ENCODE peak calls at places on chromosomes 12 and 14, in six cellular contexts. U, X, H, Z, I and L are unnamed samples.

GRCh38 chr12:122449317-122449716 is 26.8 kb upstream of the CLIP1 start:
- DNase-seq in U (no peak), X (no peak), H (no peak), Z (peak; percentile 90), I (peak; percentile 37), L (no peak)

GRCh38 chr12:111448831-111449790 is 43.4 kb downstream of the SH2B3 start:
- DNase-seq in U (peak; percentile 13), X (no peak), H (no peak), Z (no peak), I (no peak), L (peak; percentile 52)

GRCh38 chr14:64060648-64061096 is 207.9 kb downstream of the SYNE2 start:
- DNase-seq in U (no peak), X (no peak), H (no peak), Z (peak; percentile 2), I (no peak), L (no peak)

GRCh38 chr12:65106948-65107347 is 14.2 kb downstream of the WIF1 start:
- DNase-seq in U (no peak), X (no peak), H (no peak), Z (peak; percentile 41), I (peak; percentile 45), L (no peak)

GRCh38 chr12:81692008-81692407 is 67.1 kb downstream of the PPFIA2 start:
- DNase-seq in U (no peak), X (no peak), H (no peak), Z (no peak), I (no peak), L (no peak)

GRCh38 chr14:65910108-65910507 is 497.6 kb downstream of the FUT8 start:
- DNase-seq in U (no peak), X (no peak), H (no peak), Z (peak; percentile 25), I (no peak), L (no peak)

GRCh38 chr12:53239643-53240258 is 7.7 kb upstream of the RARG start:
- DNase-seq in U (no peak), X (no peak), H (no peak), Z (no peak), I (no peak), L (no peak)

GRCh38 chr12:5996459-5996858 is 51.4 kb upstream of the ANO2 start:
- DNase-seq in U (no peak), X (no peak), H (no peak), Z (no peak), I (no peak), L (no peak)

GRCh38 chr14:75184447-75184846 is 8.0 kb upstream of the TMED10 start:
- DNase-seq in U (no peak), X (no peak), H (no peak), Z (peak; percentile 72), I (peak; percentile 22), L (no peak)